ENCODE peak calls at places on chromosomes 2 and 18, in seven cellular contexts. U is fibroblast of pulmonary artery, E is T-helper 2 cell, K is AG08395, W is NCI-H446 treated with DMSO at 0.1 percent for 48 hours, G is NCI-H1694, X is nephron progenitor cell. M is an unnamed sample.

GRCh38 chr2:59888015-59888414 is 665.4 kb downstream of the BCL11A start:
- DNase-seq in U (no peak), E (no peak), K (no peak), W (no peak), G (no peak), X (no peak), M (no peak)

GRCh38 chr2:121917143-121917542 is 161.7 kb downstream of the TSN start:
- DNase-seq in U (no peak), E (no peak), K (no peak), W (no peak), G (no peak), X (no peak), M (no peak)

GRCh38 chr18:26526128-26526965 is 22.0 kb downstream of the KCTD1 start:
- DNase-seq in U (no peak), E (no peak), K (no peak), W (no peak), G (no peak), X (no peak), M (no peak)

GRCh38 chr18:59623456-59624383 is 73.5 kb downstream of the CCBE1 start:
- DNase-seq in U (peak; percentile 77), E (no peak), K (peak; percentile 70), W (no peak), G (no peak), X (no peak), M (no peak)

GRCh38 chr2:43939695-43940094 is 56.1 kb downstream of the LRPPRC start:
- DNase-seq in U (no peak), E (no peak), K (no peak), W (no peak), G (no peak), X (no peak), M (no peak)

GRCh38 chr2:7045601-7046590 is 128.7 kb downstream of the RNF144A start:
- DNase-seq in U (no peak), E (no peak), K (no peak), W (no peak), G (no peak), X (no peak), M (no peak)

GRCh38 chr2:154587739-154588138 is 110.8 kb upstream of the KCNJ3 start:
- DNase-seq in U (no peak), E (no peak), K (no peak), W (no peak), G (no peak), X (no peak), M (no peak)

GRCh38 chr18:30889582-30890301 is 152.8 kb downstream of the DSC3 start:
- DNase-seq in U (peak; percentile 33), E (no peak), K (no peak), W (no peak), G (no peak), X (peak; percentile 4), M (no peak)

GRCh38 chr2:201116959-201117734 is 1.2 kb downstream of the CFLAR start:
- DNase-seq in U (peak; percentile 93), E (no peak), K (peak; percentile 56), W (peak; percentile 45), G (peak; percentile 36), X (no peak), M (peak; percentile 54)

GRCh38 chr2:88657131-88657530 is 29.9 kb upstream of the EIF2AK3 start:
- DNase-seq in U (no peak), E (no peak), K (peak; percentile 9), W (no peak), G (no peak), X (no peak), M (no peak)

GRCh38 chr2:88880441-88880953 is 189.0 kb downstream of the RPIA start:
- DNase-seq in U (peak; percentile 69), E (no peak), K (peak; percentile 69), W (no peak), G (peak; percentile 56), X (peak; percentile 2), M (peak; percentile 23)

GRCh38 chr2:162989507-162989906 is 150.9 kb upstream of the KCNH7 start:
- DNase-seq in U (no peak), E (no peak), K (no peak), W (no peak), G (peak; percentile 41), X (no peak), M (no peak)

GRCh38 chr2:17146358-17146757 is 371.9 kb downstream of the RAD51AP2 start:
- DNase-seq in U (no peak), E (no peak), K (no peak), W (no peak), G (no peak), X (no peak), M (no peak)

GRCh38 chr2:121360566-121361300 is 75.7 kb upstream of the TFCP2L1 start:
- DNase-seq in U (peak; percentile 75), E (no peak), K (peak; percentile 67), W (no peak), G (no peak), X (no peak), M (no peak)

GRCh38 chr2:675982-676646 is 1.1 kb downstream of the TMEM18 start:
- DNase-seq in U (peak; percentile 88), E (no peak), K (peak; percentile 64), W (peak; percentile 69), G (peak; percentile 60), X (peak; percentile 63), M (no peak)

M was measured in effector memory CD8-positive, alpha-beta T cell.